ENCODE peak calls at places on chromosome 22, in eight cellular contexts. H is suprapubic skin, E is HAP-1, P is cardiac muscle cell, F is vagina, M is mesenchymal stem cell, C is pancreas, N is H1. W is an unnamed sample. For H3K4me1, the result is how much of the 10 kb centered on the place peaks cover.

GRCh38 chr22:17773606-17774205 is 563 bp downstream of the BID start:
- DNase-seq in H (no peak), E (peak), P (peak), F (no peak), M (peak), C (peak), N (no peak), W (peak)

GRCh38 chr22:45302047-45302446 is 7.7 kb upstream of the FAM118A start:
- DNase-seq in H (no peak), E (no peak), P (peak), F (no peak), M (peak), C (no peak), N (no peak), W (no peak)

GRCh38 chr22:19555651-19556050 is 31.4 kb upstream of the CLDN5 start:
- DNase-seq in H (no peak), E (no peak), P (no peak), F (no peak), M (no peak), C (peak), N (no peak), W (no peak)

GRCh38 chr22:40714514-40714966 is 35.3 kb downstream of the MCHR1 start:
- DNase-seq in H (no peak), E (peak), P (peak), F (no peak), M (peak), C (no peak), N (no peak), W (no peak)

GRCh38 chr22:32502346-32502745 is 27.7 kb downstream of the FBXO7 start:
- DNase-seq in H (no peak), E (peak), P (no peak), F (no peak), M (no peak), C (no peak), N (no peak), W (no peak)

GRCh38 chr22:44658371-44658953 is 43.5 kb upstream of the PRR5 start:
- DNase-seq in H (peak), E (no peak), P (peak), F (peak), M (no peak), C (no peak), N (no peak), W (no peak)

GRCh38 chr22:24338701-24339451 is 68.2 kb downstream of the SPECC1L start:
- DNase-seq in H (no peak), E (no peak), P (no peak), F (no peak), M (peak), C (no peak), N (no peak), W (no peak)

GRCh38 chr22:42562282-42562681 is 8.5 kb downstream of the SERHL2 start:
- DNase-seq in H (no peak), E (no peak), P (no peak), F (no peak), M (no peak), C (no peak), N (no peak), W (peak)

GRCh38 chr22:26894362-26894761 is 237.0 kb downstream of the MIAT start:
- DNase-seq in H (no peak), E (no peak), P (no peak), F (no peak), M (peak), C (no peak), N (no peak), W (no peak)

GRCh38 chr22:30444632-30445437 is 19.3 kb downstream of the MTFP1 start:
- DNase-seq in H (no peak), E (peak), P (peak), F (no peak), M (peak), C (no peak), N (peak), W (peak)

GRCh38 chr22:50261615-50262459 is at the start of gene MAPK12:
- DNase-seq in H (no peak), E (peak), P (peak), F (no peak), M (peak), C (no peak), N (no peak), W (no peak)

GRCh38 chr22:30816413-30816812 is 121.7 kb downstream of the OSBP2 start:
- DNase-seq in H (no peak), E (no peak), P (no peak), F (no peak), M (no peak), C (no peak), N (no peak), W (no peak)

GRCh38 chr22:50206599-50206998 is 5.8 kb downstream of the SELENOO start:
- DNase-seq in H (no peak), E (peak), P (no peak), F (no peak), M (peak), C (peak), N (peak), W (no peak)

GRCh38 chr22:47328550-47329243 is 566.2 kb downstream of the TBC1D22A start:
- DNase-seq in H (no peak), E (no peak), P (peak), F (peak), M (no peak), C (no peak), N (no peak), W (no peak)

GRCh38 chr22:31650391-31650790 is 11.6 kb downstream of the PISD start:
- DNase-seq in H (no peak), E (no peak), P (peak), F (no peak), M (peak), C (no peak), N (no peak), W (no peak)

GRCh38 chr22:29938285-29938693 is 55.3 kb downstream of the MTMR3 start:
- DNase-seq in H (no peak), E (no peak), P (no peak), F (no peak), M (no peak), C (no peak), N (no peak), W (no peak)

GRCh38 chr22:46250783-46251125 is 661 bp upstream of the CDPF1 start:
- DNase-seq in H (no peak), E (no peak), P (no peak), F (no peak), M (no peak), C (no peak), N (no peak), W (no peak)

GRCh38 chr22:17742528-17742902 is 31.8 kb downstream of the BID start:
- DNase-seq in H (peak), E (peak), P (peak), F (no peak), M (peak), C (peak), N (peak), W (peak)

GRCh38 chr22:43202756-43203155 is 15.8 kb upstream of the TTLL12 start:
- DNase-seq in H (no peak), E (no peak), P (no peak), F (no peak), M (no peak), C (no peak), N (no peak), W (no peak)

GRCh38 chr22:32841175-32841574 is 39.7 kb downstream of the TIMP3 start:
- DNase-seq in H (no peak), E (no peak), P (no peak), F (no peak), M (no peak), C (no peak), N (no peak), W (no peak)

GRCh38 chr22:47623740-47624103 is 861.3 kb downstream of the TBC1D22A start:
- DNase-seq in H (no peak), E (no peak), P (no peak), F (no peak), M (no peak), C (no peak), N (no peak), W (peak)

GRCh38 chr22:48794906-48795305 is 1032.8 kb downstream of the BRD1 start:
- DNase-seq in H (no peak), E (no peak), P (no peak), F (peak), M (no peak), C (no peak), N (no peak), W (no peak)

GRCh38 chr22:50671641-50672040 is 982 bp upstream of the SHANK3 start:
- DNase-seq in H (no peak), E (no peak), P (no peak), F (no peak), M (no peak), C (no peak), N (no peak), W (no peak)

GRCh38 chr22:47370448-47371262 is 608.2 kb downstream of the TBC1D22A start:
- DNase-seq in H (peak), E (no peak), P (no peak), F (no peak), M (no peak), C (no peak), N (no peak), W (peak)

GRCh38 chr22:39220897-39221850 is 23.6 kb downstream of the PDGFB start:
- DNase-seq in H (peak), E (no peak), P (peak), F (no peak), M (no peak), C (peak), N (no peak), W (no peak)

GRCh38 chr22:50068096-50068495 is 10.0 kb upstream of the TTLL8 start:
- DNase-seq in H (no peak), E (no peak), P (no peak), F (no peak), M (no peak), C (no peak), N (no peak), W (no peak)

GRCh38 chr22:43002198-43002577 is 12.8 kb downstream of the PACSIN2 start:
- DNase-seq in H (no peak), E (no peak), P (peak), F (no peak), M (peak), C (no peak), N (no peak), W (no peak)

GRCh38 chr22:50112151-50113118 is 22.6 kb downstream of the MOV10L1 start:
- DNase-seq in H (no peak), E (no peak), P (peak), F (no peak), M (peak), C (no peak), N (no peak), W (no peak)

GRCh38 chr22:23130697-23131096 is 11.1 kb downstream of the RSPH14 start:
- DNase-seq in H (no peak), E (no peak), P (no peak), F (no peak), M (no peak), C (no peak), N (no peak), W (no peak)

DNA sequence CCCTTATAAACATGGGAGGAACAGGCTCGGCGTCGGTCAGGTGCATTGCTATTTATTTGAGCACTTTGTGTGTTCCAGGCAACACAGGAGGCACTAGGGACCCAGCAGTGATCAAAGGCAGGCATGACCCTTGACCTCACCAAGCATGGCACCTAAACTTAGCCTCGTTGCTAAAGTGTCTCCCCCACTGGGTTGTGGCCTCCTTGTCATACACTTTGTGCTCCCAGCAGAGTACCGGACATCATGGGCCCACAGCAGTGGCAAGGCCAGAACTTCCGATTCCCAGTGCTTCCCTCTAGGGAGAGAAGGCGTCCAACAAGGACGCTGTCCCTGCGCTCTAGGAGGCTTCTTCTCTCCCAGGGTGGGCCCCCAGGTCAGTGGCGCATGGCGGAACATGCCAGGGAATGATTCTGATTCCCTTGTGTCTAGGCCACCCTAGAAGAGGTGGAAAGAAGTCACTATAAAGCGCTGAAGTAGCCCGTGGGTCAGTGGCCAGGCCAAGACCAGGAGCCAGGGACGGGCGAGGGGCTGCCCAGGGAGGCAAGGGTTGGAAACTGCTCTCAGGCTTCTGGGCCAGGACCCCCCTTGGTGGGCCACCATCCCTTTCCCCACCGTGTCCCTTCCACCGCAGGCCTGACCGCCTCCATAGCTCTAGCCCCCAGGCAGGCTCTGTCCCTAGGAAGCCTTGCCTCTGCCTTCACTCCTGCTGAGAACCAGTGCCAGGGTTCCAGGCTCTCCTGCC is 19.7 kb downstream of the TOM1 start:
- DNase-seq in H (no peak), E (no peak), P (no peak), F (no peak), M (no peak), C (peak), N (no peak), W (no peak)
- H3K4me1 ChIP-seq in H (under half), E (under half), P (under half), F (under half), M (under half), C (under half), N (under half), W (under half)

GRCh38 chr22:36334081-36334831 is 53.5 kb downstream of the MYH9 start:
- DNase-seq in H (no peak), E (no peak), P (no peak), F (no peak), M (peak), C (no peak), N (no peak), W (peak)
- H3K4me1 ChIP-seq in H (half or more), E (under half), P (half or more), F (half or more), M (half or more), C (half or more), N (under half), W (half or more)

GRCh38 chr22:20953342-20953608 is 13.8 kb upstream of the AIFM3 start:
- DNase-seq in H (no peak), E (no peak), P (no peak), F (no peak), M (no peak), C (no peak), N (no peak), W (no peak)

GRCh38 chr22:20953668-20954500 is 13.2 kb upstream of the AIFM3 start:
- DNase-seq in H (no peak), E (no peak), P (peak), F (no peak), M (peak), C (no peak), N (no peak), W (no peak)

GRCh38 chr22:20951151-20951931 is 15.7 kb upstream of the AIFM3 start:
- DNase-seq in H (no peak), E (no peak), P (no peak), F (no peak), M (no peak), C (no peak), N (no peak), W (peak)

GRCh38 chr22:20952544-20953341 is 14.3 kb upstream of the AIFM3 start:
- DNase-seq in H (no peak), E (no peak), P (no peak), F (no peak), M (no peak), C (no peak), N (no peak), W (peak)

DNA sequence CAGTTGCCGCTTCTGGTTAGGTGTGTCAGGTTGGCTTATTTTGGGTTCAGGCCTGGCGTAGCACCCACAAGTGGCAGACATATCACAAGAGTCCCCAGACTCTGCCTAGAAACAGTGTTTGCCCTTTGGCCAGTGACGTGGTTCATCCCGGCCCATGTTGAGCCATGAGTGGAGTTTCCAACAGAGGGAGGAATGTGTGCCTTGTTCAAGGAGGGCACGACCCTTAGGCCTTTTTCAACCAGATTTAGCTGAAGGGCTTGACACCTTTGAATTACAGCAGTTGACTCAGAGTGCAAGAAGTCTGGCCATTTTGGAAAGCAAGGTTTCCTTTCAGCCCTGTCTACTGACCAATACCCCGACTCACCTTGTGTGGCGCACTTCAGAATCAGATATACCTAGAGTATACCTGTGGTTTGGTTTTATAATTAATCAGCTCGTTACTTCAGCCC is 15.1 kb upstream of the AIFM3 start:
- DNase-seq in H (no peak), E (no peak), P (no peak), F (no peak), M (no peak), C (no peak), N (no peak), W (peak)
- H3K4me1 ChIP-seq in H (under half), E (under half), P (under half), F (under half), M (under half), C (under half), N (under half), W (under half)

GRCh38 chr22:20562607-20563463 is 55.4 kb downstream of the MED15 start:
- DNase-seq in H (peak), E (no peak), P (no peak), F (no peak), M (no peak), C (no peak), N (no peak), W (no peak)
- H3K4me1 ChIP-seq in H (under half), E (under half), P (under half), F (under half), M (under half), C (under half), N (under half), W (under half)

GRCh38 chr22:38033522-38034277 is 23.5 kb upstream of the PICK1 start:
- DNase-seq in H (no peak), E (no peak), P (no peak), F (no peak), M (no peak), C (no peak), N (no peak), W (no peak)
- H3K4me1 ChIP-seq in H (under half), E (under half), P (under half), F (under half), M (under half), C (under half), N (under half), W (under half)